ENCODE peak calls at places on chromosomes 16 and 17, in eight cellular contexts. V is CD4-positive, alpha-beta T cell; N is CD4-positive, CD25-positive, alpha-beta regulatory T cell; T is pancreas; Y is sigmoid colon; J is colonic mucosa; M is ovary; L is body of pancreas. D is an unnamed sample.

GRCh38 chr16:31181102-31181830 is 1.3 kb downstream of the FUS start:
- DNase-seq in V (no peak), N (peak; percentile 50), T (peak; percentile 63), Y (peak; percentile 70), J (peak; percentile 54), M (peak; percentile 59), L (peak; percentile 26), D (peak; percentile 54)

GRCh38 chr17:73396429-73397277 is 84.9 kb upstream of the CDC42EP4 start:
- DNase-seq in V (no peak), N (no peak), T (no peak), Y (no peak), J (no peak), M (no peak), L (no peak), D (no peak)

GRCh38 chr17:8384801-8385335 is 1.9 kb upstream of the RPL26 start:
- DNase-seq in V (no peak), N (no peak), T (no peak), Y (no peak), J (no peak), M (no peak), L (no peak), D (no peak)

GRCh38 chr16:50419116-50419515 is 50.3 kb upstream of the BRD7 start:
- DNase-seq in V (no peak), N (no peak), T (no peak), Y (no peak), J (no peak), M (no peak), L (no peak), D (no peak)

GRCh38 chr16:77288222-77288621 is 89.0 kb downstream of the SYCE1L start:
- DNase-seq in V (no peak), N (no peak), T (no peak), Y (no peak), J (no peak), M (no peak), L (no peak), D (no peak)

GRCh38 chr16:2365895-2366294 is 25.4 kb upstream of the ABCA3 start:
- DNase-seq in V (no peak), N (no peak), T (no peak), Y (no peak), J (no peak), M (no peak), L (no peak), D (no peak)

GRCh38 chr16:53082509-53082908 is 27.7 kb downstream of the CHD9 start:
- DNase-seq in V (no peak), N (no peak), T (no peak), Y (no peak), J (no peak), M (no peak), L (no peak), D (no peak)

GRCh38 chr17:47223007-47223406 is 13.9 kb downstream of the MYL4 start:
- DNase-seq in V (no peak), N (no peak), T (no peak), Y (no peak), J (no peak), M (no peak), L (no peak), D (no peak)

GRCh38 chr16:56298948-56299602 is 107.8 kb downstream of the GNAO1 start:
- DNase-seq in V (no peak), N (no peak), T (no peak), Y (peak; percentile 76), J (no peak), M (no peak), L (no peak), D (peak; percentile 53)

GRCh38 chr16:66551788-66552287 is 538 bp upstream of the CKLF start:
- DNase-seq in V (no peak), N (no peak), T (no peak), Y (no peak), J (no peak), M (no peak), L (no peak), D (no peak)

GRCh38 chr16:51621610-51622009 is 470.5 kb upstream of the SALL1 start:
- DNase-seq in V (no peak), N (no peak), T (no peak), Y (no peak), J (no peak), M (no peak), L (no peak), D (no peak)

GRCh38 chr17:27417596-27418365 is 38.5 kb upstream of the KSR1 start:
- DNase-seq in V (no peak), N (no peak), T (no peak), Y (peak; percentile 39), J (no peak), M (no peak), L (no peak), D (no peak)

GRCh38 chr17:78993241-78993956 is 13.7 kb upstream of the LGALS3BP start:
- DNase-seq in V (peak; percentile 43), N (peak; percentile 52), T (peak; percentile 30), Y (peak; percentile 67), J (peak; percentile 79), M (peak; percentile 78), L (peak; percentile 66), D (peak; percentile 63)

GRCh38 chr17:81210868-81211267 is 11.9 kb downstream of the CEP131 start:
- DNase-seq in V (no peak), N (no peak), T (peak; percentile 19), Y (no peak), J (no peak), M (no peak), L (no peak), D (peak; percentile 53)

GRCh38 chr17:83106913-83107655 is 27.7 kb downstream of the METRNL start:
- DNase-seq in V (no peak), N (no peak), T (no peak), Y (no peak), J (no peak), M (no peak), L (no peak), D (no peak)

GRCh38 chr16:27703545-27703944 is 153.6 kb downstream of the KATNIP start:
- DNase-seq in V (no peak), N (no peak), T (no peak), Y (peak; percentile 25), J (no peak), M (peak; percentile 1), L (no peak), D (no peak)

GRCh38 chr17:7944321-7944720 is 12.3 kb downstream of the CNTROB start:
- DNase-seq in V (no peak), N (no peak), T (no peak), Y (no peak), J (no peak), M (no peak), L (no peak), D (no peak)

GRCh38 chr17:67245694-67246397 is 850 bp upstream of the HELZ start:
- DNase-seq in V (peak; percentile 35), N (peak; percentile 43), T (peak; percentile 76), Y (no peak), J (peak; percentile 56), M (peak; percentile 59), L (peak; percentile 41), D (peak; percentile 74)

GRCh38 chr17:17376362-17376761 is 73.2 kb downstream of the NT5M start:
- DNase-seq in V (no peak), N (no peak), T (no peak), Y (no peak), J (no peak), M (no peak), L (no peak), D (no peak)

GRCh38 chr17:48432820-48433775 is 3.1 kb upstream of the SKAP1 start:
- DNase-seq in V (no peak), N (no peak), T (no peak), Y (no peak), J (no peak), M (no peak), L (no peak), D (no peak)
- H3K27me3 ChIP-seq in V (no peaks in the 10 kb centered on the region), N (no peaks in the 10 kb centered on the region), T (no peaks in the 10 kb centered on the region), Y (peaks cover 22% of the 10 kb centered on the region), J (peaks cover 11% of the 10 kb centered on the region), M (no peaks in the 10 kb centered on the region), L (no peaks in the 10 kb centered on the region), D (peaks cover 32% of the 10 kb centered on the region)

GRCh38 chr17:77923135-77923534 is 35.4 kb upstream of the TNRC6C start:
- DNase-seq in V (no peak), N (no peak), T (no peak), Y (peak; percentile 27), J (no peak), M (no peak), L (no peak), D (no peak)
- H3K27me3 ChIP-seq in V (no peaks in the 10 kb centered on the region), N (no peaks in the 10 kb centered on the region), T (no peaks in the 10 kb centered on the region), Y (no peaks in the 10 kb centered on the region), J (no peaks in the 10 kb centered on the region), M (no peaks in the 10 kb centered on the region), L (no peaks in the 10 kb centered on the region), D (peaks cover 25% of the 10 kb centered on the region)

DNA sequence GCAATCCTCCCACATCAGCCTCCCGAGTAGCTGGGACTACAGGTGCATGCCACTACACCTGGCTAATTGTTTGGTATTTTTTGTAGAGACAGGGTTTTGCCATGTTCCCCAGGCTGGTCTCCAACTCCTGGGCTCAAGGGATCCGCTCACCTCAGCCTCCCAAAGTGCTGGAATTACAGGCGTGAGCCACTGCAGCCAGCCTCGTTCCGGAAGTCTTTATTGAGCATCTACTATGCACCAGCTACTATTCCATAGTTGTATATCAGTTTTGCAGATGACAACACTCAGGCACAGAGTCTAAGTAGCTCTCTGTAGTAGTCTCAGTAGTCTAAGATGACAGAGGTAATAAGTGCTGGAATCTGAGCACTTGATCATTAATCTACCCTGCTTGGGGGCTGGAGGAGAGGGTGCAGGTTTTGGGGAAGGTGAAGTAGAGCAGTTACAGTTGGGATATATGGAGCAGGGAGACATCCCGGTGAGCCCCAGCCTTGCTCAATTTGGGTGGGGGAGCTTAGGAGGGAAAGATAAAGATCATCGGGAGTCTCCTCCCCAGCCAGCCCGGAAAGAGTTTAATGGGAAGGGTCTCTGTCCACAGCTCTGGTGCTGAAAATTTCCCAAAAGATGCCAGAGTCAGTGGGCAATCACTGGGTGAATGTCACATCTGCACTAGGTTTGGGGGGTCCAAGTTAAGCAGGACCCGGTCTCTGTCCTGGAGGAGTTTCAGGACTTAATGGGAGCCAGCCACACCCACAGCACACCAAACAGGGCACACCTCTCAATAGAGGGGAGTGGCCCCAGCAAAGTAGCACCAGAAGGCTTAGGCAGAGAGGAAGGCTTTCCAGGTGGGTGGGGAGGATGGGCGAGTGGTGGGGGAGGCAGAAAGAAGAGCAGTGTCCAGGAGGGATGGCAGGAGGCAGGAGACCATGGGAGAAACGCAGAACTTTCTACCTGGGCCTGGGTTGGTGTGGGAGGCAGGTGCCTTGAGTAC is 1.7 kb downstream of the OTOP3 start:
- DNase-seq in V (no peak), N (no peak), T (no peak), Y (no peak), J (no peak), M (no peak), L (no peak), D (no peak)
- H3K27me3 ChIP-seq in V (peaks cover 48% of the 10 kb centered on the region), N (peaks cover 17% of the 10 kb centered on the region), T (no peaks in the 10 kb centered on the region), Y (peaks cover 52% of the 10 kb centered on the region), J (peaks cover 29% of the 10 kb centered on the region), M (peaks cover 5% of the 10 kb centered on the region), L (no peaks in the 10 kb centered on the region), D (peaks cover 33% of the 10 kb centered on the region)

DNA sequence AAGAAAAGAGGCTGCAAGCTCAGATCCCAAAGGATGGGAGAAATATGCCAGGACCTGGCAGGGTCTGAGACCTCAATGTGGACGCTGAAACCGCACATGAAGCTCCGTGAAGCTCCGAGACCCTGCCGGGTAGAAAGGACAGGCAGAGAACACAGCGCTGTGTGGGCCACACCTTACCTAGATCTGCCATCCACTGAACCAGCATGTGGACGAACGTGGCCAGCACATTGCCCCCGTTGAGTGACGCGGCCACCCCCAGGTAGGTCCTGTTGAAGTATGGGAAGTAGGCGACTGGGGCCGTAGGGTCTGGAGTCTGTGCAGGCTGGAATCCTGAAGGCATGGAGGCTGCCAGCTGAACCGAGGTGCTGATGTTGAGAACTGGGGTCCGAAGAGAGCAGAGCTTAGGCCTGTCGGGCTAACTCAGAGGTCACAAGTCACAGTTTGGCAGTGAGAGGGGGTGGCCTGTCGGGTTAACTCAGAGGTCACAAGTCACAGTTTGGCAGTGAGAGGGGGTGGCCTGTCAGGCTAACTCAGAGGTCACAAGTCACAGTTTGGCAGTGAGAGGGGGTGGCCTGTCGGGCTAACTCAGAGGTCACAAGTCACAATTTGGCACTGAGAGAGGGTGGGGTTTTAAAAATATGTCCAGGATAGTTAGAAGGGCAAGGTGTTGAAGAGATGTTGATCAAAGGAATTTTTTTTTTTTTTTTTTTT is 6.1 kb upstream of the TRPV1 start:
- DNase-seq in V (no peak), N (no peak), T (no peak), Y (no peak), J (no peak), M (no peak), L (no peak), D (no peak)
- H3K27me3 ChIP-seq in V (no peaks in the 10 kb centered on the region), N (no peaks in the 10 kb centered on the region), T (no peaks in the 10 kb centered on the region), Y (no peaks in the 10 kb centered on the region), J (no peaks in the 10 kb centered on the region), M (no peaks in the 10 kb centered on the region), L (no peaks in the 10 kb centered on the region), D (no peaks in the 10 kb centered on the region)